ENCODE peak calls at places on chromosomes 12 and 14, in seven cellular contexts. R is H54; L is activated CD8-positive, alpha-beta memory T cell treated with anti-CD3 and anti-CD28 coated beads, Interleukin-2, amount 50 U/mL, for 48 hours; Z is A549; E is M059J; X is T-helper 9 cell; I is body of pancreas. F is an unnamed sample.

GRCh38 chr12:118127867-118128266 is 8.1 kb upstream of the PEBP1 start:
- DNase-seq in Z (no peak), I (no peak), E (no peak), R (no peak), X (no peak), L (no peak), F (no peak)

GRCh38 chr12:89033062-89033461 is 319.2 kb downstream of the DUSP6 start:
- DNase-seq in Z (no peak), E (no peak), L (no peak), I (no peak), R (no peak), X (no peak), F (no peak)

GRCh38 chr12:75550401-75550851 is 39.0 kb upstream of the KRR1 start:
- DNase-seq in X (no peak), E (peak; percentile 41), I (peak; percentile 21), R (no peak), Z (no peak), L (no peak), F (no peak)

GRCh38 chr12:50221228-50222008 is 54.2 kb upstream of the CERS5 start:
- DNase-seq in Z (no peak), I (no peak), X (no peak), E (peak; percentile 82), L (no peak), R (no peak), F (no peak)

GRCh38 chr14:91358654-91359210 is 58.9 kb downstream of the CCDC88C start:
- DNase-seq in I (no peak), L (no peak), R (no peak), X (no peak), E (no peak), Z (no peak), F (no peak)

GRCh38 chr12:75260316-75260715 is 50.7 kb upstream of the KCNC2 start:
- DNase-seq in Z (no peak), R (no peak), L (no peak), I (no peak), E (peak; percentile 3), X (no peak), F (no peak)

GRCh38 chr12:51871918-51872688 is 15.8 kb upstream of the ANKRD33 start:
- DNase-seq in Z (no peak), R (no peak), X (no peak), E (no peak), I (no peak), L (no peak), F (no peak)

GRCh38 chr12:6700646-6701051 is at the start of gene PIANP:
- DNase-seq in X (peak; percentile 50), Z (peak; percentile 30), E (peak; percentile 16), L (peak; percentile 75), I (peak; percentile 40), R (no peak), F (peak; percentile 48)

GRCh38 chr12:101847325-101847724 is 16.6 kb upstream of the GNPTAB start:
- DNase-seq in I (no peak), L (no peak), R (no peak), Z (no peak), E (no peak), X (no peak), F (no peak)

GRCh38 chr14:74616507-74616906 is 4.5 kb upstream of the LTBP2 start:
- DNase-seq in X (no peak), R (peak; percentile 52), E (peak; percentile 90), L (no peak), Z (peak; percentile 46), I (no peak), F (no peak)

GRCh38 chr12:109461846-109462766 is 15.0 kb downstream of the KCTD10 start:
- DNase-seq in I (peak; percentile 58), Z (peak; percentile 27), R (peak; percentile 69), E (peak; percentile 93), X (no peak), L (no peak), F (peak; percentile 74)

GRCh38 chr12:34289431-34290190 is 267.3 kb downstream of the ALG10 start:
- DNase-seq in E (no peak), I (peak; percentile 4), Z (no peak), L (peak; percentile 25), X (no peak), R (no peak), F (no peak)

GRCh38 chr14:99524804-99525698 is 43.8 kb downstream of the CCNK start:
- DNase-seq in X (no peak), R (peak; percentile 77), Z (peak; percentile 64), E (peak; percentile 69), L (no peak), I (no peak), F (no peak)

GRCh38 chr12:27424631-27425230 is 21.8 kb upstream of the SMCO2 start:
- DNase-seq in I (peak; percentile 38), E (peak; percentile 53), L (no peak), X (no peak), R (no peak), Z (peak; percentile 37), F (peak; percentile 56)

GRCh38 chr14:103072595-103073366 is 11.2 kb upstream of the LBHD2 start:
- DNase-seq in E (no peak), L (no peak), X (no peak), I (peak; percentile 59), R (no peak), Z (peak; percentile 82), F (no peak)

GRCh38 chr12:3445127-3445978 is 45.6 kb upstream of the PRMT8 start:
- DNase-seq in X (no peak), I (peak; percentile 27), Z (no peak), R (no peak), E (no peak), L (no peak), F (no peak)

GRCh38 chr12:96495841-96496545 is 6.6 kb downstream of the CFAP54 start:
- DNase-seq in E (no peak), Z (no peak), X (no peak), R (no peak), I (no peak), L (no peak), F (no peak)

GRCh38 chr12:31412292-31412801 is 86.4 kb upstream of the SINHCAF start:
- DNase-seq in X (no peak), Z (no peak), E (no peak), R (no peak), I (no peak), L (no peak), F (no peak)

GRCh38 chr12:3316776-3317480 is 174.1 kb upstream of the PRMT8 start:
- DNase-seq in E (no peak), I (no peak), L (no peak), X (no peak), R (no peak), Z (no peak), F (no peak)

GRCh38 chr14:24351517-24351916 is 11.7 kb upstream of the RIPK3 start:
- DNase-seq in Z (no peak), E (no peak), X (no peak), I (no peak), R (no peak), L (no peak), F (peak; percentile 38)

GRCh38 chr14:68397371-68397779 is 395.5 kb downstream of the ZFP36L1 start:
- DNase-seq in Z (no peak), E (no peak), R (no peak), X (no peak), I (peak; percentile 28), L (no peak), F (peak; percentile 70)

GRCh38 chr14:46490150-46490769 is 161.3 kb downstream of the RPL10L start:
- DNase-seq in R (peak; percentile 0), X (no peak), I (no peak), Z (no peak), E (no peak), L (no peak), F (peak; percentile 29)

GRCh38 chr12:26233620-26234019 is 38.2 kb downstream of the SSPN start:
- DNase-seq in I (no peak), R (no peak), X (no peak), E (peak; percentile 39), Z (no peak), L (no peak), F (peak; percentile 58)

GRCh38 chr12:3535431-3535841 is 44.4 kb downstream of the PRMT8 start:
- DNase-seq in E (no peak), R (no peak), I (no peak), L (no peak), X (no peak), Z (no peak), F (no peak)

GRCh38 chr12:121189887-121190155 is 20.1 kb upstream of the P2RX4 start:
- DNase-seq in R (no peak), I (no peak), E (no peak), Z (no peak), X (no peak), L (no peak), F (no peak)

GRCh38 chr12:93325855-93326254 is 51.9 kb upstream of the NUDT4 start:
- DNase-seq in X (no peak), L (no peak), Z (no peak), R (peak; percentile 75), I (no peak), E (peak; percentile 94), F (no peak)